ENCODE peak calls at places on chromosomes 6 and 20, in nine cellular contexts. One of them, this sample, is unnamed.

GRCh38 chr20:32535316-32535952 is 49.7 kb downstream of the NOL4L start:
- DNase-seq in body of pancreas: no peak
- DNase-seq in fibroblast of mammary gland: no peak
- DNase-seq in HAP-1: no peak
- DNase-seq in cardiac fibroblast: no peak
- DNase-seq in fibroblast of lung: no peak
- DNase-seq in uterus: no peak
- DNase-seq in pancreas: no peak
- DNase-seq in colonic mucosa: no peak
- DNase-seq in this sample: no peak

GRCh38 chr6:54267798-54268197 is 40.4 kb upstream of the TINAG start:
- DNase-seq in body of pancreas: peak
- DNase-seq in HAP-1: peak
- DNase-seq in fibroblast of mammary gland: peak
- DNase-seq in uterus: no peak
- DNase-seq in cardiac fibroblast: peak
- DNase-seq in pancreas: peak
- DNase-seq in fibroblast of lung: peak
- DNase-seq in colonic mucosa: peak
- DNase-seq in this sample: peak

GRCh38 chr6:164396071-164397047 is 913.0 kb downstream of the C6orf118 start:
- DNase-seq in fibroblast of mammary gland: no peak
- DNase-seq in body of pancreas: no peak
- DNase-seq in colonic mucosa: no peak
- DNase-seq in uterus: no peak
- DNase-seq in cardiac fibroblast: no peak
- DNase-seq in pancreas: no peak
- DNase-seq in fibroblast of lung: no peak
- DNase-seq in HAP-1: peak
- DNase-seq in this sample: no peak

GRCh38 chr6:11251553-11252358 is 19.3 kb upstream of the NEDD9 start:
- DNase-seq in colonic mucosa: peak
- DNase-seq in cardiac fibroblast: peak
- DNase-seq in pancreas: peak
- DNase-seq in body of pancreas: peak
- DNase-seq in uterus: peak
- DNase-seq in HAP-1: no peak
- DNase-seq in fibroblast of mammary gland: peak
- DNase-seq in fibroblast of lung: peak
- DNase-seq in this sample: peak

GRCh38 chr6:122697458-122697857 is 82.1 kb upstream of the FABP7 start:
- DNase-seq in fibroblast of lung: no peak
- DNase-seq in body of pancreas: no peak
- DNase-seq in uterus: no peak
- DNase-seq in colonic mucosa: no peak
- DNase-seq in fibroblast of mammary gland: no peak
- DNase-seq in cardiac fibroblast: no peak
- DNase-seq in HAP-1: no peak
- DNase-seq in pancreas: no peak
- DNase-seq in this sample: no peak

GRCh38 chr20:63622096-63622495 is 4.8 kb downstream of the GMEB2 start:
- DNase-seq in uterus: no peak
- DNase-seq in fibroblast of mammary gland: no peak
- DNase-seq in colonic mucosa: no peak
- DNase-seq in body of pancreas: no peak
- DNase-seq in fibroblast of lung: no peak
- DNase-seq in HAP-1: no peak
- DNase-seq in cardiac fibroblast: no peak
- DNase-seq in pancreas: no peak
- DNase-seq in this sample: no peak

GRCh38 chr6:35477551-35478179 is 9.5 kb downstream of the RPL10A start:
- DNase-seq in cardiac fibroblast: no peak
- DNase-seq in pancreas: no peak
- DNase-seq in body of pancreas: no peak
- DNase-seq in HAP-1: no peak
- DNase-seq in fibroblast of lung: no peak
- DNase-seq in colonic mucosa: no peak
- DNase-seq in fibroblast of mammary gland: no peak
- DNase-seq in uterus: no peak
- DNase-seq in this sample: no peak

GRCh38 chr6:142954844-142955243 is 9.9 kb upstream of the HIVEP2 start:
- DNase-seq in uterus: no peak
- DNase-seq in cardiac fibroblast: no peak
- DNase-seq in body of pancreas: no peak
- DNase-seq in colonic mucosa: no peak
- DNase-seq in fibroblast of lung: no peak
- DNase-seq in fibroblast of mammary gland: no peak
- DNase-seq in HAP-1: no peak
- DNase-seq in pancreas: no peak
- DNase-seq in this sample: no peak

GRCh38 chr20:23528867-23529431 is 38.0 kb downstream of the CST8 start:
- DNase-seq in uterus: no peak
- DNase-seq in HAP-1: no peak
- DNase-seq in fibroblast of lung: no peak
- DNase-seq in pancreas: no peak
- DNase-seq in fibroblast of mammary gland: peak
- DNase-seq in body of pancreas: no peak
- DNase-seq in cardiac fibroblast: no peak
- DNase-seq in colonic mucosa: no peak
- DNase-seq in this sample: peak

GRCh38 chr6:117226778-117227177 is 38.6 kb upstream of the VGLL2 start:
- DNase-seq in uterus: no peak
- DNase-seq in HAP-1: no peak
- DNase-seq in pancreas: no peak
- DNase-seq in cardiac fibroblast: no peak
- DNase-seq in colonic mucosa: no peak
- DNase-seq in fibroblast of lung: no peak
- DNase-seq in fibroblast of mammary gland: no peak
- DNase-seq in body of pancreas: no peak
- DNase-seq in this sample: no peak

GRCh38 chr20:15487682-15488081 is 1085.6 kb downstream of the KIF16B start:
- DNase-seq in cardiac fibroblast: no peak
- DNase-seq in pancreas: no peak
- DNase-seq in HAP-1: no peak
- DNase-seq in body of pancreas: no peak
- DNase-seq in uterus: no peak
- DNase-seq in fibroblast of lung: no peak
- DNase-seq in colonic mucosa: no peak
- DNase-seq in fibroblast of mammary gland: no peak
- DNase-seq in this sample: no peak

GRCh38 chr20:50992336-50992732 is 30.6 kb downstream of the KCNG1 start:
- DNase-seq in pancreas: no peak
- DNase-seq in colonic mucosa: no peak
- DNase-seq in HAP-1: no peak
- DNase-seq in fibroblast of mammary gland: no peak
- DNase-seq in body of pancreas: no peak
- DNase-seq in uterus: no peak
- DNase-seq in fibroblast of lung: no peak
- DNase-seq in cardiac fibroblast: no peak
- DNase-seq in this sample: no peak

GRCh38 chr20:13299401-13299800 is 78.3 kb downstream of the ISM1 start:
- DNase-seq in uterus: no peak
- DNase-seq in HAP-1: no peak
- DNase-seq in pancreas: no peak
- DNase-seq in fibroblast of mammary gland: no peak
- DNase-seq in body of pancreas: no peak
- DNase-seq in fibroblast of lung: no peak
- DNase-seq in colonic mucosa: no peak
- DNase-seq in cardiac fibroblast: no peak
- DNase-seq in this sample: no peak

GRCh38 chr6:143064996-143065683 is 4.5 kb downstream of the AIG1 start:
- DNase-seq in body of pancreas: no peak
- DNase-seq in fibroblast of lung: no peak
- DNase-seq in colonic mucosa: no peak
- DNase-seq in cardiac fibroblast: peak
- DNase-seq in uterus: no peak
- DNase-seq in fibroblast of mammary gland: no peak
- DNase-seq in pancreas: no peak
- DNase-seq in HAP-1: no peak
- DNase-seq in this sample: peak

GRCh38 chr6:35050988-35051330 is 90.2 kb downstream of the TCP11 start:
- DNase-seq in fibroblast of lung: no peak
- DNase-seq in cardiac fibroblast: no peak
- DNase-seq in HAP-1: no peak
- DNase-seq in colonic mucosa: no peak
- DNase-seq in pancreas: no peak
- DNase-seq in uterus: no peak
- DNase-seq in body of pancreas: no peak
- DNase-seq in fibroblast of mammary gland: no peak
- DNase-seq in this sample: no peak

GRCh38 chr20:53884859-53885654 is 185.3 kb downstream of the BCAS1 start:
- DNase-seq in cardiac fibroblast: no peak
- DNase-seq in fibroblast of lung: no peak
- DNase-seq in pancreas: no peak
- DNase-seq in uterus: no peak
- DNase-seq in HAP-1: no peak
- DNase-seq in fibroblast of mammary gland: no peak
- DNase-seq in body of pancreas: no peak
- DNase-seq in colonic mucosa: no peak
- DNase-seq in this sample: peak

GRCh38 chr6:154410215-154410614 is 53.6 kb upstream of the IPCEF1 start:
- DNase-seq in cardiac fibroblast: no peak
- DNase-seq in body of pancreas: no peak
- DNase-seq in pancreas: no peak
- DNase-seq in fibroblast of lung: no peak
- DNase-seq in fibroblast of mammary gland: no peak
- DNase-seq in HAP-1: no peak
- DNase-seq in uterus: no peak
- DNase-seq in colonic mucosa: no peak
- DNase-seq in this sample: no peak

GRCh38 chr6:158284340-158285210 is 27.7 kb upstream of the TULP4 start:
- DNase-seq in body of pancreas: no peak
- DNase-seq in fibroblast of lung: peak
- DNase-seq in colonic mucosa: no peak
- DNase-seq in fibroblast of mammary gland: peak
- DNase-seq in cardiac fibroblast: peak
- DNase-seq in uterus: peak
- DNase-seq in HAP-1: no peak
- DNase-seq in pancreas: no peak
- DNase-seq in this sample: no peak

DNA sequence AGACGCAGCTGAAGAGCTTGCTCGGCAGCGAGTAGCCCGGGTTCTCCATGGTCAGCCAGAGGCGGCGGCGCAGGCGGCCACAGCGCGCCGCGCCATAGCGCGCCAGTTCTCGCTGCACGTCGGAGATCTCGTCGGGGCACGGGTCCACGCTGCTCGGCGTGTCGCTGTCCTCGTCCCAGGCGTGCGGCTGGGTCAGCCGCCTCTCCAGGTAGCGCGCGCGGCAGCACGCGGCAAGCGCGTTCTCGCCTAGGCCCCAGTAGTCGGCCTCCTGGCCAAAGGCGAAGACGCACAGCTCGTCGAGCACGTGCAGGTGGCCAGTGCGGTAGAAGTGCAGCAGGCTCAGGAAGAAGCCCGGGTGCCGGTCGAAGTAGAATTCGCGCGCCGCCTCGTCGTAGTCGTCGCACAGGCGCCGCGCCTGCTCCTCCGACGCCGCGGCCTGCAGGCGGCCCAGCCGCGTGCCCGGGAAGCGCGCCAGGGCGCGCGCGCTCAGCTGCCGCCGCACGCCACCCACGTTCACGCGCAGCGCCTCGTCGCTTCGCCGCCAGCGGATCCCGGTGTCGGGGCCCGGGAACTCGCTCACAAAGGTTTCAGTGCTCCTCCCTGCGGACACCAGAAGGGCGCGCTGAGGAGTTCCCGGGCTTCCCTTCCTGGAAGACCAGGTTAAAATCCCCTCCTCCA is 2.7 kb downstream of the KCNS1 start:
- DNase-seq in cardiac fibroblast: peak
- DNase-seq in fibroblast of lung: peak
- DNase-seq in HAP-1: no peak
- DNase-seq in pancreas: peak
- DNase-seq in body of pancreas: peak
- DNase-seq in colonic mucosa: peak
- DNase-seq in fibroblast of mammary gland: peak
- DNase-seq in uterus: no peak
- DNase-seq in this sample: no peak
- H3K4me3 ChIP-seq in cardiac fibroblast: peak
- H3K4me3 ChIP-seq in fibroblast of lung: no peak
- H3K4me3 ChIP-seq in HAP-1: no peak
- H3K4me3 ChIP-seq in pancreas: peak
- H3K4me3 ChIP-seq in body of pancreas: no peak
- H3K4me3 ChIP-seq in colonic mucosa: no peak
- H3K4me3 ChIP-seq in fibroblast of mammary gland: no peak
- H3K4me3 ChIP-seq in uterus: no peak
- H3K4me3 ChIP-seq in this sample: no peak

DNA sequence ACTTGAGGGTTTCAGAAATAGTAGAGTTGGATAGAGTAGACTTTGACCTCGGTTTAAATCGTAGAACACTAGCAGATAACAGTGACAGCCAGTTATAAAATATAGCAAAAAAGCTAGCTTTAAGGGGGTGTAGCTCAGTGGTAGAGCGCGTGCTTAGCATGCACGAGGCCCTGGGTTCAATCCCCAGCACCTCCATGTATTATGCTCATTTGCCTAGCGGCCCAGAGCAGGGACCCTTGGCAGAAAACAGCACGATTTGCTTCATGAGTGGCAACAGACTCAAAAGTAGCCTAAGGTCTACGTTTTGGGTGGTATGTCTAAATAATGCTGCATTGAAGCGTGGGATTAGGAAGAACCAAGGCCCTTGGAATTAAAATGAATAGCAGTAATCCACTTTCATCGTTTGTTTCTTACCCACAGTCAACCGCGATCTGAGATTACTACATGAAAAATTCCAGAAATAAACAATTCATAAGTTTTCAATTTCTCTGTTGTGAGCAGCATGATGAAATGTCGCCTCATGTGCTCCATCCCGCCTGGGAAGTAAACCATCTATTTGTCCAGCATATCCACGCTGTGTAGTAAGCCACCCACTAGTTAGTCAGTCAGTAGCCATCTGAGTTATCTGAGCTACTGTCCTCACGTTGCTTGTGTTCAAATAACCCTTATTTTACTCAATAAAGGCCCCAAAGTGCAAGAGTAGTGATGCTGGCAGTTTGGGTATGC is 184.9 kb downstream of the GPX5 start:
- DNase-seq in cardiac fibroblast: peak
- DNase-seq in fibroblast of lung: peak
- DNase-seq in fibroblast of mammary gland: peak
- DNase-seq in HAP-1: no peak
- DNase-seq in body of pancreas: no peak
- DNase-seq in pancreas: no peak
- DNase-seq in colonic mucosa: no peak
- DNase-seq in uterus: no peak
- DNase-seq in this sample: peak
- H3K4me3 ChIP-seq in cardiac fibroblast: no peak
- H3K4me3 ChIP-seq in fibroblast of lung: no peak
- H3K4me3 ChIP-seq in fibroblast of mammary gland: peak
- H3K4me3 ChIP-seq in HAP-1: no peak
- H3K4me3 ChIP-seq in body of pancreas: no peak
- H3K4me3 ChIP-seq in pancreas: no peak
- H3K4me3 ChIP-seq in colonic mucosa: no peak
- H3K4me3 ChIP-seq in uterus: no peak
- H3K4me3 ChIP-seq in this sample: no peak

GRCh38 chr20:309306-309840 is 12.0 kb downstream of the ZCCHC3 start:
- DNase-seq in colonic mucosa: no peak
- DNase-seq in body of pancreas: no peak
- DNase-seq in fibroblast of lung: peak
- DNase-seq in cardiac fibroblast: peak
- DNase-seq in fibroblast of mammary gland: peak
- DNase-seq in HAP-1: no peak
- DNase-seq in uterus: no peak
- DNase-seq in pancreas: no peak
- DNase-seq in this sample: no peak
- H3K4me3 ChIP-seq in colonic mucosa: no peak
- H3K4me3 ChIP-seq in body of pancreas: no peak
- H3K4me3 ChIP-seq in fibroblast of lung: peak
- H3K4me3 ChIP-seq in cardiac fibroblast: peak
- H3K4me3 ChIP-seq in fibroblast of mammary gland: peak
- H3K4me3 ChIP-seq in HAP-1: peak
- H3K4me3 ChIP-seq in uterus: peak
- H3K4me3 ChIP-seq in pancreas: peak
- H3K4me3 ChIP-seq in this sample: no peak

GRCh38 chr6:20024316-20024673 is 187.1 kb downstream of the ID4 start:
- DNase-seq in fibroblast of lung: no peak
- DNase-seq in fibroblast of mammary gland: no peak
- DNase-seq in uterus: no peak
- DNase-seq in body of pancreas: no peak
- DNase-seq in pancreas: no peak
- DNase-seq in cardiac fibroblast: no peak
- DNase-seq in HAP-1: no peak
- DNase-seq in colonic mucosa: no peak
- DNase-seq in this sample: no peak
- H3K4me3 ChIP-seq in fibroblast of lung: no peak
- H3K4me3 ChIP-seq in fibroblast of mammary gland: no peak
- H3K4me3 ChIP-seq in uterus: no peak
- H3K4me3 ChIP-seq in body of pancreas: no peak
- H3K4me3 ChIP-seq in pancreas: no peak
- H3K4me3 ChIP-seq in cardiac fibroblast: no peak
- H3K4me3 ChIP-seq in HAP-1: no peak
- H3K4me3 ChIP-seq in colonic mucosa: no peak
- H3K4me3 ChIP-seq in this sample: no peak

This sample was measured in PC-3.